ENCODE peak calls at places on chromosome 19, in eight cellular contexts. One of them, this sample, is unnamed.

GRCh38 chr19:19600793-19601346 is 17.6 kb downstream of the PBX4 start:
- DNase-seq in body of pancreas: no peak
- DNase-seq in aorta: no peak
- DNase-seq in MM.1S: no peak
- DNase-seq in heart right ventricle: no peak
- DNase-seq in neural progenitor cell: no peak
- DNase-seq in mammary epithelial cell: no peak
- DNase-seq in CD8-positive, alpha-beta memory T cell: no peak
- DNase-seq in this sample: no peak

GRCh38 chr19:15269806-15270205 is 37.6 kb upstream of the EPHX3 start:
- DNase-seq in mammary epithelial cell: no peak
- DNase-seq in aorta: no peak
- DNase-seq in CD8-positive, alpha-beta memory T cell: no peak
- DNase-seq in neural progenitor cell: no peak
- DNase-seq in body of pancreas: no peak
- DNase-seq in MM.1S: no peak
- DNase-seq in heart right ventricle: no peak
- DNase-seq in this sample: no peak

GRCh38 chr19:52527954-52528326 is 472 bp downstream of the ZNF808 start:
- DNase-seq in MM.1S: no peak
- DNase-seq in body of pancreas: peak; percentile 19
- DNase-seq in heart right ventricle: peak; percentile 21
- DNase-seq in mammary epithelial cell: no peak
- DNase-seq in neural progenitor cell: peak; percentile 47
- DNase-seq in CD8-positive, alpha-beta memory T cell: no peak
- DNase-seq in aorta: no peak
- DNase-seq in this sample: peak; percentile 5

GRCh38 chr19:54172413-54172763 is 572 bp downstream of the TMC4 start:
- DNase-seq in heart right ventricle: no peak
- DNase-seq in aorta: no peak
- DNase-seq in mammary epithelial cell: no peak
- DNase-seq in CD8-positive, alpha-beta memory T cell: no peak
- DNase-seq in MM.1S: no peak
- DNase-seq in body of pancreas: no peak
- DNase-seq in neural progenitor cell: no peak
- DNase-seq in this sample: no peak

GRCh38 chr19:373391-374182 is 29.0 kb upstream of the MIER2 start:
- DNase-seq in aorta: peak; percentile 24
- DNase-seq in MM.1S: no peak
- DNase-seq in body of pancreas: no peak
- DNase-seq in heart right ventricle: no peak
- DNase-seq in mammary epithelial cell: no peak
- DNase-seq in neural progenitor cell: no peak
- DNase-seq in CD8-positive, alpha-beta memory T cell: no peak
- DNase-seq in this sample: no peak

GRCh38 chr19:42132851-42133528 is 744 bp upstream of the POU2F2 start:
- DNase-seq in mammary epithelial cell: peak; percentile 41
- DNase-seq in MM.1S: peak; percentile 88
- DNase-seq in aorta: peak; percentile 69
- DNase-seq in heart right ventricle: peak; percentile 74
- DNase-seq in CD8-positive, alpha-beta memory T cell: peak; percentile 79
- DNase-seq in neural progenitor cell: peak; percentile 87
- DNase-seq in body of pancreas: peak; percentile 75
- DNase-seq in this sample: peak; percentile 43

GRCh38 chr19:41501854-41502253 is 58.9 kb downstream of the ERICH4 start:
- DNase-seq in heart right ventricle: no peak
- DNase-seq in body of pancreas: no peak
- DNase-seq in aorta: no peak
- DNase-seq in MM.1S: no peak
- DNase-seq in CD8-positive, alpha-beta memory T cell: no peak
- DNase-seq in mammary epithelial cell: no peak
- DNase-seq in neural progenitor cell: no peak
- DNase-seq in this sample: no peak

GRCh38 chr19:12603714-12604113 is 6.9 kb downstream of the ZNF490 start:
- DNase-seq in body of pancreas: no peak
- DNase-seq in mammary epithelial cell: no peak
- DNase-seq in heart right ventricle: no peak
- DNase-seq in MM.1S: peak; percentile 84
- DNase-seq in neural progenitor cell: no peak
- DNase-seq in CD8-positive, alpha-beta memory T cell: no peak
- DNase-seq in aorta: no peak
- DNase-seq in this sample: no peak

GRCh38 chr19:41376241-41376997 is at the start of gene TMEM91:
- DNase-seq in CD8-positive, alpha-beta memory T cell: no peak
- DNase-seq in body of pancreas: peak; percentile 38
- DNase-seq in neural progenitor cell: peak; percentile 84
- DNase-seq in MM.1S: no peak
- DNase-seq in mammary epithelial cell: peak; percentile 53
- DNase-seq in aorta: peak; percentile 64
- DNase-seq in heart right ventricle: peak; percentile 48
- DNase-seq in this sample: no peak

GRCh38 chr19:20664917-20665781 is 3.8 kb upstream of the ZNF626 start:
- DNase-seq in neural progenitor cell: peak; percentile 89
- DNase-seq in aorta: peak; percentile 50
- DNase-seq in mammary epithelial cell: no peak
- DNase-seq in CD8-positive, alpha-beta memory T cell: no peak
- DNase-seq in body of pancreas: no peak
- DNase-seq in MM.1S: peak; percentile 19
- DNase-seq in heart right ventricle: peak; percentile 41
- DNase-seq in this sample: no peak

GRCh38 chr19:8441725-8442544 is 2.8 kb upstream of the HNRNPM start:
- DNase-seq in body of pancreas: no peak
- DNase-seq in mammary epithelial cell: no peak
- DNase-seq in neural progenitor cell: peak; percentile 33
- DNase-seq in MM.1S: no peak
- DNase-seq in heart right ventricle: no peak
- DNase-seq in aorta: peak; percentile 6
- DNase-seq in CD8-positive, alpha-beta memory T cell: no peak
- DNase-seq in this sample: peak; percentile 11

GRCh38 chr19:38841180-38841766 is 8.5 kb downstream of the HNRNPL start:
- DNase-seq in aorta: no peak
- DNase-seq in heart right ventricle: no peak
- DNase-seq in body of pancreas: no peak
- DNase-seq in CD8-positive, alpha-beta memory T cell: no peak
- DNase-seq in neural progenitor cell: no peak
- DNase-seq in MM.1S: no peak
- DNase-seq in mammary epithelial cell: no peak
- DNase-seq in this sample: no peak

GRCh38 chr19:1266818-1267440 is 2.2 kb upstream of the CIRBP start:
- DNase-seq in CD8-positive, alpha-beta memory T cell: peak; percentile 61
- DNase-seq in mammary epithelial cell: no peak
- DNase-seq in aorta: peak; percentile 82
- DNase-seq in body of pancreas: peak; percentile 81
- DNase-seq in MM.1S: peak; percentile 77
- DNase-seq in heart right ventricle: peak; percentile 84
- DNase-seq in neural progenitor cell: peak; percentile 79
- DNase-seq in this sample: peak; percentile 77

GRCh38 chr19:11375143-11375948 is 880 bp downstream of the SWSAP1 start:
- DNase-seq in CD8-positive, alpha-beta memory T cell: peak; percentile 61
- DNase-seq in aorta: peak; percentile 81
- DNase-seq in neural progenitor cell: peak; percentile 59
- DNase-seq in body of pancreas: peak; percentile 54
- DNase-seq in heart right ventricle: peak; percentile 53
- DNase-seq in MM.1S: peak; percentile 62
- DNase-seq in mammary epithelial cell: no peak
- DNase-seq in this sample: peak; percentile 75

GRCh38 chr19:29551774-29552173 is 26.0 kb downstream of the VSTM2B start:
- DNase-seq in CD8-positive, alpha-beta memory T cell: no peak
- DNase-seq in neural progenitor cell: no peak
- DNase-seq in heart right ventricle: no peak
- DNase-seq in MM.1S: no peak
- DNase-seq in mammary epithelial cell: no peak
- DNase-seq in aorta: no peak
- DNase-seq in body of pancreas: no peak
- DNase-seq in this sample: no peak

GRCh38 chr19:23116802-23117571 is at the start of gene ZNF730:
- DNase-seq in mammary epithelial cell: peak; percentile 80
- DNase-seq in aorta: peak; percentile 84
- DNase-seq in neural progenitor cell: peak; percentile 99
- DNase-seq in heart right ventricle: peak; percentile 37
- DNase-seq in body of pancreas: peak; percentile 37
- DNase-seq in CD8-positive, alpha-beta memory T cell: no peak
- DNase-seq in MM.1S: peak; percentile 42
- DNase-seq in this sample: no peak

GRCh38 chr19:31349160-31349881 is at the start of gene TSHZ3:
- DNase-seq in MM.1S: no peak
- DNase-seq in heart right ventricle: peak; percentile 82
- DNase-seq in body of pancreas: peak; percentile 50
- DNase-seq in aorta: peak; percentile 92
- DNase-seq in mammary epithelial cell: peak; percentile 84
- DNase-seq in CD8-positive, alpha-beta memory T cell: no peak
- DNase-seq in neural progenitor cell: peak; percentile 83
- DNase-seq in this sample: peak; percentile 84

GRCh38 chr19:9793051-9793591 is 24.6 kb upstream of the ZNF846 start:
- DNase-seq in heart right ventricle: peak; percentile 63
- DNase-seq in MM.1S: no peak
- DNase-seq in aorta: peak; percentile 82
- DNase-seq in mammary epithelial cell: peak; percentile 36
- DNase-seq in CD8-positive, alpha-beta memory T cell: peak; percentile 52
- DNase-seq in neural progenitor cell: no peak
- DNase-seq in body of pancreas: peak; percentile 48
- DNase-seq in this sample: no peak

GRCh38 chr19:18408053-18408476 is 10.6 kb upstream of the LRRC25 start:
- DNase-seq in aorta: no peak
- DNase-seq in mammary epithelial cell: no peak
- DNase-seq in neural progenitor cell: peak; percentile 47
- DNase-seq in MM.1S: no peak
- DNase-seq in CD8-positive, alpha-beta memory T cell: no peak
- DNase-seq in body of pancreas: peak; percentile 74
- DNase-seq in heart right ventricle: peak; percentile 58
- DNase-seq in this sample: no peak

DNA sequence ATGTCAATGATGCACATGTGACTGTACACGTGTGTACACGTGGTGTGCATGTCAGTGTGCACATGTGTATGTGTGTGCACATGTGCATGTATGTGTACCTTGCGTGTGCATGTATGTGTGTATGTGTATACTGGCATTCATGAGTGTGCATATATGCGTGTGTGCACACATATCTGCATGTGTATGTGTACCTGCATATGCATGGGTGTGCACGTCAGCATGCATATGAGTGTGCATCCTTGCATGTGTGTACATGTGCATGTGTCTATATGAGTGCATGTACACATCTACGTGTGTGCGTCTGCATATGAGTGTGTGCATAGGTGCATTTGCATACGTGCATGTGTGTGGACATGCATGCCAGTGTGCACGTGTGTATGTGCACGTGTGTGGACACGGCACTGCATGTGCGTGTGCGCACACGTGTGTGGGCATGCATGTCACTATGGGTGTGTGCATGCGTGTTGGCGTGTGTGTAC is 48.5 kb downstream of the GADD45B start:
- DNase-seq in neural progenitor cell: no peak
- DNase-seq in MM.1S: no peak
- DNase-seq in heart right ventricle: no peak
- DNase-seq in CD8-positive, alpha-beta memory T cell: no peak
- DNase-seq in body of pancreas: no peak
- DNase-seq in mammary epithelial cell: no peak
- DNase-seq in aorta: no peak
- DNase-seq in this sample: no peak
- H3K4me1 ChIP-seq in neural progenitor cell: peaks cover 8% of the 10 kb centered on the region
- H3K4me1 ChIP-seq in MM.1S: no peaks in the 10 kb centered on the region
- H3K4me1 ChIP-seq in heart right ventricle: peaks cover 6% of the 10 kb centered on the region
- H3K4me1 ChIP-seq in CD8-positive, alpha-beta memory T cell: no peaks in the 10 kb centered on the region
- H3K4me1 ChIP-seq in body of pancreas: no peaks in the 10 kb centered on the region
- H3K4me1 ChIP-seq in mammary epithelial cell: peaks cover 27% of the 10 kb centered on the region
- H3K4me1 ChIP-seq in aorta: no peaks in the 10 kb centered on the region
- H3K4me1 ChIP-seq in this sample: no peaks in the 10 kb centered on the region

DNA sequence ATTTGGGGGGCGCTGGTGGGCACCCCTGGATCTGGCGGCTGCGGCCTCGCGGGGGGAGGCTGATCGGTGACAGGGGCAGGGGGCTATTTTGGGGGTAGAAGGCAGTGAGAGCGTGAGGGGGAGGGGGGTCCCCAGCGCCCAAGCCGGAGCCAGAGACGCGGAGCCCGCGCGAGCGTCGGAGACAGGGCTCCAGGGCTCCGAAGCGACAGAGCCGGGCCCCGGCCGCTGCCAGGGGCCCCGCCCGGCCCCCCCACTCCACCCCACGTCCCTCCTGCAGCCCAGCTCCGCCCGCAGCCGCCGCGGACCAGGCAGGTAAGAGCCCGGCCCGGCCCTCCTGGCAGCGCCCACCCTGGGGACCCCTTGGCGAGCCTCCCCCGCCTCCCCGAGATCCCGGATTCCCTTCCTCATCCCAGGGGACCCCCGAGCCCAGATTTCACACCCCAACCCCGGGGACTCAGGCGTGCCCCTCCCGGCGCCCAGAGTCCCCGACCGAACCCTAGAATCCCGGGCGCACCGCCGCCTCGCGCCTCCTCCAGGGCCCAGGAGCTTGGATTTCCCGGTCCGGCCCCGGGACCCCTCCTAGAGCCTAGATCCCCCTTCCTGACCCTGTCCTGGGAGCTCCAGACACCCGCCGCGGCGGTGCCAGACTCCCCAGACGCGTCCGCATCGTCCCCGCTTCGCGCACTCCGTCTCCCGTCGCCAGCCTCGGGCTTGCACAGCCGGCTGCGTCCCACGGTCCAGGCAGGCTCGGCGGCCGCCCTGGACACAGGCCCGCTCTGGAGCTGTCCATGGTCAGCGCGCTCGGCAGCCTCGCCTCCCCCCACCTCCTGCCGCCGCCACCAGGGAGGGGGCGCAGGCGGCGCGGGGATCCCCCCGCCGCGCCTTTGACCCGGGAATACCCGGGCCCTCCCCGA is at the start of gene PPFIA3:
- DNase-seq in mammary epithelial cell: peak; percentile 63
- DNase-seq in MM.1S: no peak
- DNase-seq in neural progenitor cell: peak; percentile 93
- DNase-seq in heart right ventricle: peak; percentile 76
- DNase-seq in CD8-positive, alpha-beta memory T cell: peak; percentile 16
- DNase-seq in body of pancreas: peak; percentile 87
- DNase-seq in aorta: peak; percentile 80
- DNase-seq in this sample: peak; percentile 74
- H3K27me3 ChIP-seq in mammary epithelial cell: no peaks in the 10 kb centered on the region
- H3K27me3 ChIP-seq in MM.1S: peaks cover 30% of the 10 kb centered on the region
- H3K27me3 ChIP-seq in neural progenitor cell: peaks cover 56% of the 10 kb centered on the region
- H3K27me3 ChIP-seq in heart right ventricle: no peaks in the 10 kb centered on the region
- H3K27me3 ChIP-seq in CD8-positive, alpha-beta memory T cell: no peaks in the 10 kb centered on the region
- H3K27me3 ChIP-seq in body of pancreas: no peaks in the 10 kb centered on the region
- H3K27me3 ChIP-seq in aorta: no peaks in the 10 kb centered on the region
- H3K27me3 ChIP-seq in this sample: no peaks in the 10 kb centered on the region

GRCh38 chr19:4088975-4089374 is 22.3 kb upstream of the ZBTB7A start:
- DNase-seq in body of pancreas: no peak
- DNase-seq in aorta: no peak
- DNase-seq in heart right ventricle: no peak
- DNase-seq in CD8-positive, alpha-beta memory T cell: peak; percentile 48
- DNase-seq in MM.1S: no peak
- DNase-seq in neural progenitor cell: no peak
- DNase-seq in mammary epithelial cell: no peak
- DNase-seq in this sample: no peak
- H3K27ac ChIP-seq in body of pancreas: no peak overlapping the region
- H3K27ac ChIP-seq in aorta: no peak overlapping the region
- H3K27ac ChIP-seq in heart right ventricle: peak overlapping the region; percentile 56
- H3K27ac ChIP-seq in CD8-positive, alpha-beta memory T cell: peak overlapping the region; percentile 62
- H3K27ac ChIP-seq in MM.1S: no peak overlapping the region
- H3K27ac ChIP-seq in neural progenitor cell: peak overlapping the region; percentile 46
- H3K27ac ChIP-seq in mammary epithelial cell: no peak overlapping the region
- H3K27ac ChIP-seq in this sample: no peak overlapping the region

DNA sequence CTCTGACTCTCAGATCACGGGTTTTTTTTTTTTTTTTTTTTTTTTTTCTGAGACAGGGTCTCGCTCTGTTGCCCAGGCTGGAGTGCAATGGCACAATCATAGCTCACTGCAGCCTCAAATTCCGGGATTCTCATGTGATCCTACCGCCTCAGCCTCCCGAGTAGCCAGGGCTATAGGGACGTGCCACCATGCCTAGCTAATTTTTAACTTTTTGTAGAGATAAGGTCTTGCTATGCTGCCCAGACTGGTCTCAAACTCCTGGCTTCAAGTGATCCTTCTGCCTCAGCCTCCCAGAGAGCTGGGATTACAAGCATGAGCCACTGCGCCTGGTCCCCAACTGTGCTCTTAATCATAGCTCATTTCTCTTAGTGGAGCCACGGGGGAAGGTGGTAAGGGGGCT is 4.6 kb upstream of the GRAMD1A start:
- DNase-seq in aorta: no peak
- DNase-seq in CD8-positive, alpha-beta memory T cell: no peak
- DNase-seq in MM.1S: no peak
- DNase-seq in mammary epithelial cell: no peak
- DNase-seq in body of pancreas: no peak
- DNase-seq in neural progenitor cell: no peak
- DNase-seq in heart right ventricle: no peak
- DNase-seq in this sample: no peak
- H3K4me1 ChIP-seq in aorta: no peaks in the 10 kb centered on the region
- H3K4me1 ChIP-seq in CD8-positive, alpha-beta memory T cell: peaks cover 62% of the 10 kb centered on the region
- H3K4me1 ChIP-seq in MM.1S: peaks cover 10% of the 10 kb centered on the region
- H3K4me1 ChIP-seq in mammary epithelial cell: peaks cover 8% of the 10 kb centered on the region
- H3K4me1 ChIP-seq in body of pancreas: peaks cover 37% of the 10 kb centered on the region
- H3K4me1 ChIP-seq in neural progenitor cell: peaks cover 6% of the 10 kb centered on the region
- H3K4me1 ChIP-seq in heart right ventricle: peaks cover 43% of the 10 kb centered on the region
- H3K4me1 ChIP-seq in this sample: peaks cover 7% of the 10 kb centered on the region